ENCODE peak calls at places on chromosome 21, in four cellular contexts. G is NCI-H510A treated with DMSO at 0.1 percent for 48 hours, H is AG09309, A is HEK293T. B is an unnamed sample.

GRCh38 chr21:42147386-42148020 is 71.4 kb upstream of the ABCG1 start:
- DNase-seq in H (no peak), G (no peak), A (no peak), B (no peak)

GRCh38 chr21:25995283-25995682 is 175.3 kb downstream of the APP start:
- DNase-seq in G (no peak), H (no peak), A (no peak), B (peak)

GRCh38 chr21:37380349-37381323 is 14.1 kb downstream of the DYRK1A start:
- DNase-seq in H (no peak), A (no peak), G (peak), B (no peak)

GRCh38 chr21:38114717-38115333 is 142.0 kb upstream of the KCNJ15 start:
- DNase-seq in A (no peak), G (no peak), H (no peak), B (no peak)

GRCh38 chr21:26389971-26390641 is 183.0 kb downstream of the CYYR1 start:
- DNase-seq in A (no peak), G (no peak), H (peak), B (no peak)

GRCh38 chr21:45971487-45972352 is 9.8 kb upstream of the COL6A1 start:
- DNase-seq in G (no peak), H (no peak), A (no peak), B (no peak)

GRCh38 chr21:38400195-38400695 is 98.0 kb downstream of the ERG start:
- DNase-seq in A (no peak), H (no peak), G (no peak), B (no peak)

GRCh38 chr21:36861924-36862323 is 104.5 kb downstream of the HLCS start:
- DNase-seq in H (no peak), G (no peak), A (no peak), B (no peak)

B was measured in NCI-H345.